ENCODE peak calls at places on chromosomes 7 and 10, in seven cellular contexts. M, C, Q, A, F, J and N are unnamed samples.

GRCh38 chr10:24513155-24513554 is 210.5 kb downstream of the ARHGAP21 start:
- DNase-seq in M (no peak), F (no peak), Q (no peak), A (peak; percentile 54), C (no peak), J (no peak), N (no peak)

GRCh38 chr7:80721880-80722595 is 83.6 kb downstream of the CD36 start:
- DNase-seq in F (peak; percentile 78), C (no peak), A (peak; percentile 93), M (no peak), J (no peak), Q (no peak), N (no peak)

GRCh38 chr7:93115796-93116195 is 2.0 kb downstream of the SAMD9 start:
- DNase-seq in A (peak; percentile 63), C (no peak), F (peak; percentile 33), M (no peak), Q (no peak), J (no peak), N (no peak)

GRCh38 chr10:47024046-47024322 is 112.8 kb downstream of the PTPN20 start:
- DNase-seq in F (no peak), A (no peak), C (no peak), J (no peak), Q (no peak), M (no peak), N (no peak)

GRCh38 chr7:155785536-155785935 is 26.7 kb downstream of the SHH start:
- DNase-seq in A (peak; percentile 40), M (no peak), F (no peak), J (no peak), Q (no peak), C (no peak), N (no peak)

GRCh38 chr7:143384741-143385631 is 3.8 kb downstream of the ZYX start:
- DNase-seq in A (no peak), M (no peak), C (no peak), Q (no peak), F (no peak), J (no peak), N (no peak)

GRCh38 chr7:2759736-2760097 is 71.7 kb downstream of the AMZ1 start:
- DNase-seq in F (no peak), A (no peak), C (no peak), Q (no peak), M (no peak), J (no peak), N (no peak)

GRCh38 chr7:79624336-79624735 is 170.9 kb upstream of the MAGI2 start:
- DNase-seq in M (no peak), Q (no peak), F (peak; percentile 22), C (no peak), A (no peak), J (no peak), N (no peak)

GRCh38 chr10:117752103-117752502 is 209.6 kb downstream of the EMX2 start:
- DNase-seq in F (no peak), Q (no peak), J (no peak), C (no peak), A (no peak), M (no peak), N (no peak)

GRCh38 chr7:23490357-23491131 is 20.3 kb upstream of the IGF2BP3 start:
- DNase-seq in J (peak; percentile 88), C (peak; percentile 38), M (peak; percentile 44), Q (peak; percentile 54), F (no peak), A (peak; percentile 57), N (no peak)

GRCh38 chr10:133257489-133258065 is 19.1 kb downstream of the ADAM8 start:
- DNase-seq in A (peak; percentile 46), J (peak; percentile 87), F (no peak), M (no peak), C (peak; percentile 84), Q (peak; percentile 65), N (no peak)

DNA sequence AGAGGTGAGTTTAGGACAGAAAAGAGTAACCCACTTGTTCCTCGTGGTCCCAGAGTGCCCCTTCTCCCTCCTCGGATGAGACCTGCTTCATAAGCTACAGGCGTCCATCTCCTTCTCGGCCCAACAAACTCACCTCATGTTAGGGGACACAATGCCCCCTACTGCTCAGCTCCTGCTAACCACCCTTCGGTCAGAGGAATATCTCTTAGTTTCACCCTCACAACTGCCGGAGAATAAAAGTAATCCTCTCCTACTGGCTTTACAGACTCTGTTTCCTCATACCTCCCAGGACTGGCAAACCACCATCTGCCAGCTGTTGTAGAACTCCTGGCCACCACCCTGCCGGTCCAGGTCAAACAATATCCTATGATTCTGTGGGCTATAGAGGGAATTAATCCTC is 3.2 kb downstream of the AKR1B15 start:
- DNase-seq in J (no peak), A (peak; percentile 33), F (no peak), M (no peak), Q (no peak), C (peak; percentile 28), N (no peak)
- TF ChIP-seq CTCF in J (no peak), A (peak; percentile 39), F (peak; percentile 27), M (no peak), Q (no peak), C (peak; percentile 24), N (no peak)

DNA sequence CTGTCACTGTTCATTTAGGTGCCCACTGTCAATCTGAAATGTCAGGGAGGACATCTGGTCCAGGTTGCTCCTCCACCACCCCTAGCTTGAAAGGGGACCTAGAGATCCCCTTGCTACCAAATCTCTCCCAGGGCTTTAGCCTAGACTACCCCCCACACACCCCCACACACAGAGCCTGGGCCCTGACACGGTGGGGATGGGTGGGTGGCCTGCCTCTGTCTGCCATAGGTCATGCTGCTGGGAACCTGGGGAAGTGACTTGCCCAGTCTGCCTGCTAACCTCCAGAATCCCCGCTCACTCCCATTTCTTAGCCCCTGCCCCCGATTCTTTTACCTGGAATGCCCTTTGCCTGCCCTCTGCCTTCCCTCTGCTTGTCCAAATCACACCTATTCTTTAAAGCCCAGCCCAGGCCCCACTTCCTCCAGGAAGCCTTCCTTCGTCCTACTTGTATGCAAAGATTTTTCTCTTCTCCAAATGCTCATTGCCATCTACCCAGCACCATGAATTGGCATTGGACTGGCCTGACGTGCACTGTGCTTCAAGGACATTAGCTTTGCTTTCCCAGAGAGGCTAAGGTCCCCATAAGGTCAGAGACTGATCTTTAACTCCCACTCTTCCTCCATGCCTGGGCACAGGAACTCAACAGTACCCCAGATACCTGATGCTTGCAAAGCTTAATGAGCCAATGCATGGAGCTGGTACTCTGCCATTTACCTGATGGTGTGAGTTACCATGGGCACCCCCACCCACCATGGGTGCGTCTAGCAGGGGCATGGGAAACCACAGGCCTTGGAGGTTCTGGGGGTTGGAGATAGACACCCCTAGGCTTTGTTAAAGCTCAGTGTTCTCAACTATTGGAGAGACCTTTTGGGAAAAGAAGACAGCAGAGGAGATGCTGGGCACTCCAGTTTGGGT is 1.9 kb upstream of the SMARCD3 start:
- DNase-seq in J (no peak), Q (no peak), F (no peak), C (no peak), M (no peak), A (no peak), N (no peak)
- H3K4me3 ChIP-seq in J (no peak overlapping the region), Q (no peak overlapping the region), F (no peak overlapping the region), C (peak overlapping the region; percentile 64), M (no peak overlapping the region), A (no peak overlapping the region), N (no peak overlapping the region)

DNA sequence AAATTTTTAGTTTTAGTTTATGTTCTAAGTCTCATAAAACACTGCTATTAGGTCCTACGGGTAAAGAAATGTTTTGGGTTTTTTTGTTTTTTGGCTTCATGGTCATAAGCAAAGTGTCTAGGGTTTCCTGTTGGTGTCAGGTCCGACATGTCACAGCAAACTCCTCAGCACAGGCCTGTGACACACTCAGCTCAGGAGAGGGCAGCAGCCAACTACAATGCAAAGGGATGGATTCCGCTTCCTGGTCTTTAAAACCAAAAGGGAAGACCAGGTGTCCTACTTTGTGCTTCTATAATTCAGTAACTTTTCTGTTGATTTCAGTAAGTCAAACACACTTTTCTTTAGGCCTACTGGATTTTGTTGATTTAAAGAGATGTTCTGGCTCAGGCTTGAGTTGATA is 83.8 kb upstream of the MACROH2A2 start:
- DNase-seq in Q (no peak), J (no peak), M (no peak), C (no peak), F (no peak), A (peak; percentile 22), N (no peak)
- TF ChIP-seq CTCF in Q (no peak), J (no peak), M (no peak), C (no peak), F (peak; percentile 72), A (peak; percentile 10), N (no peak)

DNA sequence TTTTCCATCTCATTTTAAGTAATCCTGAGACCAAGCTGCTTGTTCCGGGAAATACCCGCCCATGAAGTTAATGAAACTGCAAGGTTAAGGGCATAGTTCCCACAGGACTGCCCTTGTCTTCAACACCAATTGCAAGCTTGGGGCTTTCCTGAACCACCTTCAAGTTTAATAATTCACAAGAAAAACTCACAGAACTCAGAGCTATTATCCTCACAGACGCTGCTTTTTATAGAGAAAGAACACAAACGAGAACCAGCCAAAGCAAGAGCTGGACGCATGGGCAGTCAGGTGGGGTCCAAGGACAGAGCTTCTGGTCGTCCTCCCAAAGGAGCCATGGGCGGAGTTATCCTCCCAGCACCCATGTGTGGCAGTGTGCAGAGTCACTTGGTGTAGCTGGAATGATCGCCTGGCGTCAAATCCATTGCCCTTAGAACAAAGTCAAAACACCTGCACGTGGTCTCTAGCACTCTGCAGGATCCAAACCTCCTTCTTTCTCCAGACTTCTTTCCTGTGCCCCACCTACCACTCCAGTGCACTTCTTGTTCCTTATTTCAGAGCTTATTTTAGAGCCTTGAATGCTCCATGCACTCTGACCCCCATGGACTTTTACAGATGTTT is 56.7 kb downstream of the SNX10 start:
- DNase-seq in J (no peak), A (no peak), Q (no peak), C (peak; percentile 20), M (no peak), F (no peak), N (no peak)
- H3K4me3 ChIP-seq in J (no peak overlapping the region), A (no peak overlapping the region), Q (no peak overlapping the region), C (no peak overlapping the region), M (no peak overlapping the region), F (no peak overlapping the region), N (no peak overlapping the region)